ENCODE peak calls at places on chromosomes 6 and 20, in ten cellular contexts. J, U, Q, O, F, P, X, G, V and I are unnamed samples.

GRCh38 chr6:149387787-149388512 is 12.1 kb upstream of the SUMO4 start:
- DNase-seq in J (no peak), U (no peak), Q (peak; percentile 48), O (no peak), F (no peak), P (no peak), X (no peak), G (no peak), V (no peak), I (no peak)

GRCh38 chr6:97947841-97948240 is 664.8 kb upstream of the MMS22L start:
- DNase-seq in J (no peak), U (no peak), Q (peak; percentile 49), O (peak; percentile 87), F (no peak), P (no peak), X (no peak), G (peak; percentile 57), V (peak; percentile 10), I (no peak)

GRCh38 chr6:145087034-145087433 is 648.3 kb downstream of the EPM2A start:
- DNase-seq in J (no peak), U (no peak), Q (no peak), O (peak; percentile 76), F (no peak), P (no peak), X (no peak), G (peak; percentile 31), V (peak; percentile 53), I (no peak)

GRCh38 chr20:63093966-63094766 is 87.4 kb upstream of the BHLHE23 start:
- DNase-seq in J (peak; percentile 2), U (no peak), Q (no peak), O (no peak), F (peak; percentile 8), P (peak; percentile 69), X (peak; percentile 31), G (no peak), V (no peak), I (peak; percentile 45)

GRCh38 chr6:160348552-160349441 is 619 bp downstream of the SLC22A3 start:
- DNase-seq in J (peak; percentile 30), U (no peak), Q (no peak), O (peak; percentile 26), F (no peak), P (no peak), X (peak; percentile 85), G (no peak), V (no peak), I (no peak)

GRCh38 chr6:149221774-149222070 is 95.8 kb upstream of the TAB2 start:
- DNase-seq in J (no peak), U (no peak), Q (no peak), O (peak; percentile 61), F (no peak), P (no peak), X (no peak), G (peak; percentile 23), V (peak; percentile 45), I (no peak)

GRCh38 chr20:35305682-35306556 is 13.7 kb upstream of the FAM83C start:
- DNase-seq in J (no peak), U (no peak), Q (peak; percentile 74), O (peak; percentile 100), F (no peak), P (peak; percentile 91), X (peak; percentile 63), G (peak; percentile 100), V (peak; percentile 100), I (no peak)

GRCh38 chr6:26118999-26119398 is 31.8 kb downstream of the HFE start:
- DNase-seq in J (no peak), U (no peak), Q (no peak), O (peak; percentile 81), F (no peak), P (no peak), X (no peak), G (peak; percentile 42), V (peak; percentile 74), I (no peak)

GRCh38 chr6:111536888-111537287 is 53.9 kb upstream of the REV3L start:
- DNase-seq in J (no peak), U (no peak), Q (no peak), O (no peak), F (no peak), P (no peak), X (no peak), G (no peak), V (no peak), I (peak; percentile 53)

GRCh38 chr6:87922947-87923330 is 124.7 kb upstream of the SPACA1 start:
- DNase-seq in J (no peak), U (peak; percentile 98), Q (no peak), O (no peak), F (no peak), P (no peak), X (no peak), G (no peak), V (no peak), I (no peak)

GRCh38 chr6:38432479-38432878 is 207.2 kb downstream of the BTBD9 start:
- DNase-seq in J (no peak), U (no peak), Q (no peak), O (no peak), F (no peak), P (no peak), X (no peak), G (peak; percentile 57), V (peak; percentile 19), I (no peak)

GRCh38 chr6:137015943-137016342 is 28.8 kb downstream of the IL20RA start:
- DNase-seq in J (no peak), U (no peak), Q (no peak), O (no peak), F (no peak), P (no peak), X (no peak), G (no peak), V (no peak), I (no peak)

GRCh38 chr6:137016366-137016765 is 28.4 kb downstream of the IL20RA start:
- DNase-seq in J (no peak), U (no peak), Q (no peak), O (peak; percentile 29), F (no peak), P (no peak), X (no peak), G (no peak), V (peak; percentile 10), I (no peak)

GRCh38 chr6:137013031-137013430 is 31.7 kb downstream of the IL20RA start:
- DNase-seq in J (no peak), U (no peak), Q (no peak), O (peak; percentile 50), F (no peak), P (no peak), X (no peak), G (peak; percentile 31), V (no peak), I (no peak)

GRCh38 chr6:137011406-137011805 is 33.4 kb downstream of the IL20RA start:
- DNase-seq in J (no peak), U (no peak), Q (no peak), O (no peak), F (no peak), P (no peak), X (no peak), G (no peak), V (no peak), I (no peak)

DNA sequence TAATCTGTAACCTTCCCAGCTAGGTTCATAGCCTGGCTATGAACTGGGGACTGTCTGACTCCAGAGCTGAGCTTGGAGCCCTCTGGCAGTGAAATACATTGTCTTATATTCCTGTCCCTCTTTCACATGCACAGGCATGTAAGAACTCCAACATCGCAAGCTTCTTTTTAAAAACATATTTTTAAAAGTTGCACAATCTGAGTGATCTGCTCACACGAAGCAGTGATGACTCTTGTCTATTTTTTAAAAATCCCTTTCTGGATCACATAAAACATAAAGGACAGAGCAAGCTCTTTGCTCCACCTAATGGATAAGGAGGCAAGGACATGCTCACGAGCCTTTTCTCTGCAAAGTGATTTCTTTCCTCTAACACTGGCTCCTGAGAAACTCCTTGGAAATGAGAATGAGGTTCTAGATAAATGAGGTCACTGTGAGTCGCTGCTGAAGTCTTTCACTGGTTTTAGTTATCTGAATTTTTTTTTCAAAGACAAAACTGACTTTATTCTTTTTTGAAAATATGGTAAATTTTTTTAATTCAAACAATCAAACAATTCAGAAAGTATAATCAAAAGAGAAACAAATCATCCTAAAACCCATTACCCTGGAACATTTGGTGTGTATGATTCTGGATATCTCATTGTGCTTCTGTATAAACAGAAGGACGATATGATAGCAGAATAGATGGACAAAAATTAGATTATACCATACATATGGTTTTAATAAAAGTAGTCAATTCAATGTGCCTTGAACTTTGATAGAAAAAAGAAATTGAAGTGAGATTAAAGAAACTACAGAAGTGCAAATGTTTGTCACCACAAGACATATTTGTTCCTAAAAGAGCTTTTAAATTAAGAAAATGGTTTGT is 30.8 kb downstream of the IL20RA start:
- DNase-seq in J (no peak), U (peak; percentile 4), Q (peak; percentile 34), O (peak; percentile 57), F (no peak), P (no peak), X (no peak), G (peak; percentile 66), V (peak; percentile 60), I (no peak)
- TF ChIP-seq CTCF in J (peak; percentile 62), U (peak; percentile 62), Q (peak; percentile 58), O (peak; percentile 75), F (peak; percentile 74), P (no peak), X (peak; percentile 38), G (peak; percentile 73), V (peak; percentile 58), I (no peak)

DNA sequence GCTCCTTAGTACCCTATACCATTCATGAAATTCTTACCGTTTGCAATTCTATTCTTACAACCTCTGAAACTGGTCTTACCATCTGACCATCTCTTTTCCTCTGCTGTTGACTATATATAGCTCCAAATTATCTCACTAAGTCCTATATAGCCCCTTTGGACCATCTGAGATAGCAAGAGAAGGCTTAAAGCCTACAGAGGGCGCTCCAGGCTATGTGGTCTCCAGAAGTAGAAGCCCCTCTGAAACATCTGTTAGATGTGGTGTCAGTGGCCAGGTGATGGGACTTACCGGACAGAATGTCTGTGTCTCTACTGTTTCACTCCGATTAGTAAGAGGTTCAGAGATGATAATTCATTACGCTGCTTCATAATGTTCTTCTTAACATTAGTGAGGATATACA is 140.7 kb upstream of the BMP2 start:
- DNase-seq in J (no peak), U (peak; percentile 2), Q (no peak), O (no peak), F (no peak), P (no peak), X (no peak), G (no peak), V (no peak), I (no peak)
- TF ChIP-seq CTCF in J (no peak), U (peak; percentile 59), Q (no peak), O (no peak), F (no peak), P (no peak), X (no peak), G (no peak), V (no peak), I (no peak)

GRCh38 chr6:33672808-33673207 is 38.7 kb downstream of the UQCC2 start:
- DNase-seq in J (peak; percentile 88), U (peak; percentile 43), Q (peak; percentile 28), O (peak; percentile 95), F (peak; percentile 91), P (no peak), X (no peak), G (peak; percentile 97), V (peak; percentile 95), I (no peak)
- TF ChIP-seq CTCF in J (peak; percentile 70), U (peak; percentile 44), Q (peak; percentile 45), O (peak; percentile 64), F (peak; percentile 74), P (no peak), X (peak; percentile 45), G (peak; percentile 61), V (peak; percentile 63), I (no peak)

DNA sequence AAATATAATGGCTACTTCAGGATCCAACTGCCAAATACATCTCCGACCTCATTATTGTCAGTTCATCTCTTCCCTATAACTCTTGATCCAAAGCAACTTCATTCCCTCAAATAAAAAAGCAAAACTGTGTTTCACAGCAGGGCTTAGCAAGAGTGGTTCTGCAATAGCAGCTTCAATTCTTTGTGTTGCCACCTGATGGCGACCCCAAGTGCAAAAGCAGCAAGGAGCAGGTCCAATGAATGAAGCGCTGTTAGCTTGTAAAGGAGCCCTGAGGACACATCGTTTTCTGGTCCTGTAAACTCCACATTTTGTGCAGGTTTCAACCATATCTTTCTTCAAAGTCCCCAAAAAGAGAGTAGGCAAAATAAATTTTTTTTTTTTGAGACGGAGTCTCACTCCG is 19.6 kb downstream of the RTN4IP1 start:
- DNase-seq in J (no peak), U (peak; percentile 82), Q (no peak), O (peak; percentile 13), F (no peak), P (no peak), X (no peak), G (no peak), V (no peak), I (no peak)
- TF ChIP-seq CTCF in J (no peak), U (peak; percentile 84), Q (no peak), O (peak; percentile 47), F (no peak), P (no peak), X (peak; percentile 10), G (peak; percentile 19), V (peak; percentile 7), I (no peak)